ENCODE peak calls at places on chromosomes 7 and 10, in seven cellular contexts. C is HAP-1, J is amygdala, S is Caki2, Q is lower leg skin, I is astrocyte, T is hepatic stellate cell. O is an unnamed sample.

GRCh38 chr7:156461881-156462665 is 178.5 kb upstream of the RNF32 start:
- DNase-seq in S (no peak), Q (peak), C (no peak), I (no peak), J (no peak), T (no peak), O (no peak)

GRCh38 chr7:140587243-140587642 is 53.4 kb downstream of the DENND2A start:
- DNase-seq in I (no peak), J (no peak), S (no peak), T (no peak), Q (no peak), C (no peak), O (no peak)

GRCh38 chr10:82310839-82311238 is 435.8 kb downstream of the NRG3 start:
- DNase-seq in Q (no peak), J (no peak), S (peak), I (no peak), T (no peak), C (no peak), O (no peak)

GRCh38 chr7:22109761-22110160 is 164.1 kb upstream of the CDCA7L start:
- DNase-seq in I (no peak), T (peak), J (peak), Q (peak), C (no peak), S (no peak), O (no peak)

GRCh38 chr7:74027683-74028320 is at the start of gene ELN:
- DNase-seq in S (no peak), T (peak), C (no peak), Q (peak), I (peak), J (peak), O (peak)

GRCh38 chr7:14419554-14419953 is 430.1 kb upstream of the ETV1 start:
- DNase-seq in Q (no peak), C (no peak), J (no peak), I (no peak), S (no peak), T (no peak), O (no peak)

GRCh38 chr7:107115762-107116540 is 52.9 kb upstream of the HBP1 start:
- DNase-seq in T (no peak), Q (no peak), S (no peak), J (no peak), I (no peak), C (no peak), O (no peak)

GRCh38 chr10:25101466-25101865 is 73.3 kb upstream of the GPR158 start:
- DNase-seq in C (no peak), S (no peak), Q (no peak), J (no peak), I (no peak), T (no peak), O (no peak)

GRCh38 chr7:114392686-114393085 is 21.9 kb upstream of the FOXP2 start:
- DNase-seq in C (no peak), I (peak), S (no peak), T (no peak), Q (no peak), J (no peak), O (no peak)

GRCh38 chr10:79028056-79028430 is 40.7 kb upstream of the ZMIZ1 start:
- DNase-seq in J (no peak), C (no peak), T (no peak), S (no peak), Q (no peak), I (no peak), O (peak)

GRCh38 chr10:25304606-25305005 is 129.8 kb downstream of the GPR158 start:
- DNase-seq in S (no peak), C (no peak), T (no peak), J (no peak), Q (no peak), I (no peak), O (no peak)

GRCh38 chr10:75887369-75887768 is 455.9 kb downstream of the LRMDA start:
- DNase-seq in C (no peak), J (no peak), Q (no peak), I (no peak), T (no peak), S (no peak), O (no peak)

GRCh38 chr7:148264933-148265557 is 325.5 kb upstream of the C7orf33 start:
- DNase-seq in Q (no peak), I (peak), S (peak), J (no peak), T (peak), C (peak), O (no peak)

GRCh38 chr7:138979988-138980574 is 1.1 kb downstream of the KIAA1549 start:
- DNase-seq in J (no peak), I (peak), C (no peak), S (no peak), Q (peak), T (no peak), O (no peak)

GRCh38 chr10:11448545-11449244 is 162.8 kb downstream of the USP6NL start:
- DNase-seq in J (no peak), S (no peak), C (no peak), Q (no peak), I (no peak), T (no peak), O (no peak)

GRCh38 chr7:137084607-137085380 is 216.3 kb downstream of the CHRM2 start:
- DNase-seq in Q (no peak), J (peak), C (no peak), T (no peak), S (no peak), I (peak), O (no peak)

GRCh38 chr7:49848211-49848841 is 74.9 kb downstream of the VWC2 start:
- DNase-seq in Q (no peak), S (peak), C (no peak), J (no peak), T (no peak), I (no peak), O (no peak)

GRCh38 chr10:124318076-124318475 is 100.6 kb downstream of the OAT start:
- DNase-seq in S (no peak), J (no peak), I (no peak), Q (peak), T (no peak), C (no peak), O (no peak)

GRCh38 chr7:152571031-152571430 is 104.9 kb downstream of the XRCC2 start:
- DNase-seq in I (no peak), T (no peak), Q (peak), C (no peak), J (no peak), S (no peak), O (peak)

GRCh38 chr10:124820121-124820520 is 18.5 kb downstream of the ABRAXAS2 start:
- DNase-seq in Q (no peak), C (no peak), S (no peak), T (no peak), J (no peak), I (no peak), O (no peak)

GRCh38 chr7:141701489-141702046 is 398 bp downstream of the DENND11 start:
- DNase-seq in S (no peak), Q (peak), C (peak), T (peak), I (peak), J (no peak), O (peak)

GRCh38 chr7:39602351-39602750 is 21.0 kb upstream of the RALA start:
- DNase-seq in Q (no peak), C (no peak), J (no peak), S (no peak), T (no peak), I (no peak), O (no peak)

GRCh38 chr10:17213646-17214349 is 12.3 kb upstream of the TRDMT1 start:
- DNase-seq in Q (no peak), T (no peak), S (peak), J (no peak), I (peak), C (no peak), O (no peak)

GRCh38 chr7:2063562-2064360 is 169.0 kb downstream of the MAD1L1 start:
- DNase-seq in T (peak), Q (no peak), J (no peak), C (no peak), I (no peak), S (peak), O (no peak)

O was measured in tibial artery.